ENCODE peak calls at places on chromosomes 11 and 22, in ten cellular contexts. Y is fibroblast of lung, Z is pancreas, C is endodermal cell, R is astrocyte of the spinal cord, K is mammary epithelial cell, E is adrenal gland, P is suprapubic skin, A is IMR-90, I is GM12865. S is an unnamed sample.
A peak's percentile ranks its signal among the peaks of the same experiment; 100 is the strongest.

GRCh38 chr11:70764356-70764905 is 366.1 kb downstream of the CTTN start:
- DNase-seq in C (no peak), I (no peak), P (no peak), A (no peak), K (no peak), R (no peak), Y (no peak), Z (no peak), E (no peak), S (no peak)

GRCh38 chr11:64854534-64855502 is 10.4 kb upstream of the CDC42BPG start:
- DNase-seq in K (peak; percentile 93), A (peak; percentile 91), C (peak; percentile 79), E (peak; percentile 94), Z (peak; percentile 72), P (peak; percentile 94), I (no peak), R (peak; percentile 89), Y (peak; percentile 93), S (peak; percentile 90)

GRCh38 chr22:33104192-33104591 is 46.0 kb upstream of the SYN3 start:
- DNase-seq in Z (no peak), K (no peak), Y (no peak), R (no peak), P (no peak), A (no peak), E (no peak), C (no peak), I (no peak), S (no peak)

GRCh38 chr22:43883012-43883661 is 8.7 kb downstream of the PNPLA5 start:
- DNase-seq in K (peak; percentile 72), E (no peak), C (peak; percentile 93), Z (no peak), R (peak; percentile 68), I (peak; percentile 81), A (peak; percentile 81), P (no peak), Y (peak; percentile 79), S (peak; percentile 68)

GRCh38 chr11:67051945-67052488 is 4.6 kb upstream of the RHOD start:
- DNase-seq in P (no peak), Y (no peak), E (no peak), I (no peak), Z (no peak), R (no peak), K (no peak), A (no peak), C (peak; percentile 47), S (no peak)

GRCh38 chr11:100673063-100673462 is 14.0 kb upstream of the ARHGAP42 start:
- DNase-seq in Z (no peak), K (no peak), P (no peak), C (no peak), E (no peak), I (no peak), A (peak; percentile 81), Y (peak; percentile 74), R (no peak), S (peak; percentile 47)

GRCh38 chr11:56841210-56841810 is 92.8 kb upstream of the OR9G4 start:
- DNase-seq in K (peak; percentile 57), R (peak; percentile 52), C (peak; percentile 79), E (peak; percentile 71), Z (peak; percentile 27), I (peak; percentile 55), A (peak; percentile 56), P (no peak), Y (peak; percentile 62), S (peak; percentile 56)

GRCh38 chr11:2929880-2930704 is 872 bp upstream of the PHLDA2 start:
- DNase-seq in E (no peak), R (peak; percentile 76), Y (peak; percentile 63), Z (peak; percentile 51), I (peak; percentile 76), P (no peak), K (peak; percentile 69), A (peak; percentile 61), C (peak; percentile 90), S (peak; percentile 83)

GRCh38 chr22:33883561-33883960 is 36.7 kb downstream of the LARGE1 start:
- DNase-seq in C (no peak), E (no peak), P (no peak), A (no peak), Z (no peak), Y (no peak), K (peak; percentile 34), R (no peak), I (peak; percentile 70), S (no peak)

GRCh38 chr11:86370922-86371614 is 3.6 kb upstream of the CCDC81 start:
- DNase-seq in A (peak; percentile 40), C (no peak), Y (peak; percentile 50), I (no peak), Z (no peak), K (peak; percentile 83), R (peak; percentile 52), P (no peak), E (no peak), S (peak; percentile 38)

GRCh38 chr11:12330491-12331231 is 46.7 kb upstream of the PARVA start:
- DNase-seq in I (no peak), Z (no peak), C (peak; percentile 63), Y (peak; percentile 2), A (peak; percentile 7), K (peak; percentile 63), P (no peak), R (no peak), E (no peak), S (peak; percentile 6)

GRCh38 chr11:31804439-31805036 is 6.6 kb downstream of the PAX6 start:
- DNase-seq in R (no peak), P (no peak), A (no peak), K (no peak), C (peak; percentile 76), I (no peak), E (peak; percentile 27), Z (no peak), Y (no peak), S (no peak)

GRCh38 chr11:8092587-8093424 is 11.8 kb downstream of the TUB start:
- DNase-seq in E (peak; percentile 89), K (peak; percentile 48), Z (peak; percentile 59), I (peak; percentile 69), C (peak; percentile 90), A (peak; percentile 66), R (peak; percentile 63), Y (peak; percentile 70), P (no peak), S (peak; percentile 67)

GRCh38 chr11:27464155-27464759 is 8.3 kb downstream of the LGR4 start:
- DNase-seq in Z (peak; percentile 32), P (no peak), C (no peak), E (no peak), R (no peak), A (peak; percentile 44), Y (no peak), K (peak; percentile 81), I (no peak), S (no peak)

GRCh38 chr11:15688351-15688792 is 573.6 kb downstream of the INSC start:
- DNase-seq in Z (no peak), I (no peak), R (peak; percentile 67), Y (peak; percentile 45), K (peak; percentile 55), C (no peak), P (no peak), A (peak; percentile 68), E (no peak), S (no peak)

DNA sequence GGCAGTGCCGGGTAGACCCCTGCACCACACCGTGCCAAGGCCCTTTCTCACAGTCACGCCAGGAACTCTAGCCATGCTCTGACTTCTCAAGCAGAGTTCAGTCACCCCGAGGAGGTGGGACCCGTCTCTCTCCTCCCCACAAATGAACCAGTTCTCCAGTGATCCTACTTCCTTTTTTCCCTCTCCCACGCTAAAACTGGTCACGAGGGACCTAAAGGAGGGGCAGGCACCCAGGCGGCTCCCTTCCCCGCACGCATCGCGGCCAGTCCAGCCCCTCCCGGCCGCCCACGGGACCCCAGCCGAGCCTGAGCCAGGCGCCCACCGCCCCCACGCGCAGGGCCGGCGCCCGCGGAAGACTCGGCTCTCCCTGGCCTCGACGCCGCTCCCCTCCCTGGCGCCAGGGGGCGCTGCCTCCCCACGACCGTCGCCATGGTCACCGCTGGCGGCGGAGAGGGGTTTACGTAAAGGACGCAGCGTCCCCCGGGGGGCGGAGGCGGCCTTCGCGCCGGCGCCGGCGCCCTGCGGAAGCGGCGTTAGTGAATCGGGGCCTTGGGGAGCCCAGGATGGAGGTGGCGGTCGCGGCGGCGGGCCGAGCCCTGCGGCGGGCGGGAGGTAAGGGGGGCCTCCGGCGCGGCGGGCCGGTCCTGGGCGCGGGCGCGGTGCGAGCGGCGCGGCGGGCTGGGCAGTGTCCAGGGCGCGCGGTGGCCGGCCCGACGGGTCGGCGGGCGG is at the start of gene DAGLA:
- DNase-seq in Y (peak; percentile 42), A (peak; percentile 43), E (peak; percentile 78), R (peak; percentile 44), P (no peak), I (peak; percentile 59), C (peak; percentile 88), Z (peak; percentile 61), K (peak; percentile 33), S (peak; percentile 51)
- H3K4me3 ChIP-seq in Y (peak within 1 kb of the TSS; percentile 47), A (peak within 1 kb of the TSS; percentile 54), E (no peak within 1 kb of the TSS), R (peak within 1 kb of the TSS; percentile 31), P (peak within 1 kb of the TSS; percentile 52), I (no peak within 1 kb of the TSS), C (peak within 1 kb of the TSS; percentile 65), Z (peak within 1 kb of the TSS; percentile 49), K (peak within 1 kb of the TSS; percentile 45), S (peak within 1 kb of the TSS; percentile 54)

GRCh38 chr22:50717709-50718351 is 20.2 kb upstream of the ACR start:
- DNase-seq in K (no peak), A (no peak), C (no peak), Y (no peak), E (no peak), P (no peak), Z (no peak), I (no peak), R (no peak), S (no peak)
- TF ChIP-seq CTCF in K (no peak), A (no peak), C (peak; percentile 18), Y (no peak), E (no peak), P (no peak), Z (no peak), I (no peak), R (no peak), S (no peak)

DNA sequence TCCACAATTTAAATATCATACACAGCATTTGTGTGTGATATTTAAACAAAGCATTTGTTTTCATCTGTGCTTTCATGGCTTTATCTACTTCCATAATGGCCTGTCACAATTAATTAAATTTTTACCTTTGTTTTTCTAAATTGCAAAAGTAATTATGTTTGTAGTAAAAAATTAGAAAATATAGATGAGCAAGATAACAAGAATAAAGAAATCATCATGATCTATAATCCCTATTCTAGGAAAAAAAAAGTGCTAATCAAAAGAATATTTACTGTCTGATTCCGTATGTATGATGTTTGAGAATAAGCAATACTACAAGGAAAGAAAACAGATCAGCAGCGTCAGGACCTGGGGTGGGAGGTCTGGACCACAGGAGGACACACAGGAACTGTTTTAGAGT is 149.9 kb downstream of the NCAM1 start:
- DNase-seq in Y (no peak), P (no peak), C (no peak), K (no peak), A (no peak), I (no peak), E (no peak), R (no peak), Z (no peak), S (no peak)
- H3K4me3 ChIP-seq in Y (no peak overlapping the region), P (no peak overlapping the region), C (no peak overlapping the region), K (no peak overlapping the region), A (no peak overlapping the region), I (no peak overlapping the region), E (no peak overlapping the region), R (no peak overlapping the region), Z (no peak overlapping the region), S (no peak overlapping the region)

GRCh38 chr11:63670738-63671321 is 346 bp downstream of the ATL3 start:
- DNase-seq in I (peak; percentile 61), Y (no peak), K (peak; percentile 44), A (no peak), Z (peak; percentile 73), P (no peak), R (no peak), E (peak; percentile 68), C (peak; percentile 84), S (no peak)
- TF ChIP-seq CTCF in I (peak; percentile 43), Y (peak; percentile 30), K (peak; percentile 54), A (peak; percentile 43), Z (peak; percentile 18), P (peak; percentile 20), R (peak; percentile 56), E (no peak), C (peak; percentile 66), S (peak; percentile 38)

GRCh38 chr11:109547356-109548027 is 125.5 kb downstream of the C11orf87 start:
- DNase-seq in K (peak; percentile 42), C (peak; percentile 45), A (peak; percentile 56), Y (peak; percentile 63), E (no peak), Z (no peak), I (no peak), P (no peak), R (peak; percentile 75), S (peak; percentile 46)
- H3K4me3 ChIP-seq in K (no peak overlapping the region), C (no peak overlapping the region), A (no peak overlapping the region), Y (no peak overlapping the region), E (no peak overlapping the region), Z (no peak overlapping the region), I (no peak overlapping the region), P (no peak overlapping the region), R (no peak overlapping the region), S (no peak overlapping the region)

S was measured in fibroblast of villous mesenchyme.